ENCODE peak calls at places on chromosome 12, in five cellular contexts. K, C, V, I and B are unnamed samples.

GRCh38 chr12:8057839-8058238 is 8.3 kb downstream of the C3AR1 start:
- DNase-seq in K (no peak), C (no peak), V (no peak), I (no peak), B (no peak)

GRCh38 chr12:63298386-63298930 is 147.5 kb upstream of the AVPR1A start:
- DNase-seq in K (no peak), C (no peak), V (no peak), I (no peak), B (no peak)

GRCh38 chr12:75933136-75933535 is 98.4 kb downstream of the PHLDA1 start:
- DNase-seq in K (no peak), C (no peak), V (no peak), I (no peak), B (no peak)

GRCh38 chr12:47900480-47901129 is 4.2 kb downstream of the VDR start:
- DNase-seq in K (peak), C (no peak), V (peak), I (no peak), B (peak)

GRCh38 chr12:47707355-47707754 is 1.5 kb upstream of the RPAP3 start:
- DNase-seq in K (no peak), C (no peak), V (no peak), I (no peak), B (no peak)

GRCh38 chr12:89650239-89650638 is 58.4 kb downstream of the ATP2B1 start:
- DNase-seq in K (no peak), C (no peak), V (no peak), I (no peak), B (no peak)

GRCh38 chr12:26017484-26018211 is 59.2 kb downstream of the RASSF8 start:
- DNase-seq in K (peak), C (no peak), V (peak), I (peak), B (peak)

GRCh38 chr12:131473721-131474709 is 236.9 kb upstream of the SFSWAP start:
- DNase-seq in K (no peak), C (no peak), V (peak), I (no peak), B (no peak)

GRCh38 chr12:100295764-100296555 is 29.0 kb downstream of the SCYL2 start:
- DNase-seq in K (no peak), C (no peak), V (no peak), I (no peak), B (no peak)

GRCh38 chr12:132275110-132275531 is 54.3 kb downstream of the GALNT9 start:
- DNase-seq in K (peak), C (no peak), V (peak), I (no peak), B (no peak)

GRCh38 chr12:80946591-80946990 is 8.9 kb upstream of the LIN7A start:
- DNase-seq in K (no peak), C (no peak), V (no peak), I (no peak), B (no peak)

GRCh38 chr12:106247731-106248176 is at the start of gene CKAP4:
- DNase-seq in K (peak), C (no peak), V (peak), I (peak), B (peak)

GRCh38 chr12:92108651-92109050 is 37.0 kb downstream of the BTG1 start:
- DNase-seq in K (peak), C (no peak), V (peak), I (no peak), B (peak)

GRCh38 chr12:93571360-93571853 is 1.1 kb upstream of the SOCS2 start:
- DNase-seq in K (peak), C (no peak), V (peak), I (peak), B (peak)
- H3K27ac ChIP-seq in K (peak), C (no peak), V (peak), I (peak), B (peak)

DNA sequence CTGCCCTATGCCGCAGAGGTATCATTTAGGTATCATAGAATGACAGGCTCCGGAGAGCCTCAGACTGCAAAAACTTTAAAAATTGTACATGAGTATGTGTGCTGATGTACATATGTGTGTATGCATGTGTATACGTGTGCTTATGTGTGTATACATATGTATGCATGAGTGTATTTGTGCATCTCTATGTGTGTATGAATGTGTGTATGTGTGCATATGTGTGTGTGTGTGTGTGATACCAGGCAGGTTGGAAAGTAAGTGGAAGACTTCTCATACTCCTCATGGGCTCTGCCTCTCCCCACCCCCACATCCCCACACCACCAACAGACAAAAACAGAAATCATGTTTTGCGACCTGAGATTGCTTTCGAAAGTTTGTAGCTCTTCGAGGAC is 621 bp upstream of the TMEM117 start:
- DNase-seq in K (no peak), C (no peak), V (no peak), I (no peak), B (no peak)
- H3K27ac ChIP-seq in K (peak), C (no peak), V (no peak), I (peak), B (peak)

DNA sequence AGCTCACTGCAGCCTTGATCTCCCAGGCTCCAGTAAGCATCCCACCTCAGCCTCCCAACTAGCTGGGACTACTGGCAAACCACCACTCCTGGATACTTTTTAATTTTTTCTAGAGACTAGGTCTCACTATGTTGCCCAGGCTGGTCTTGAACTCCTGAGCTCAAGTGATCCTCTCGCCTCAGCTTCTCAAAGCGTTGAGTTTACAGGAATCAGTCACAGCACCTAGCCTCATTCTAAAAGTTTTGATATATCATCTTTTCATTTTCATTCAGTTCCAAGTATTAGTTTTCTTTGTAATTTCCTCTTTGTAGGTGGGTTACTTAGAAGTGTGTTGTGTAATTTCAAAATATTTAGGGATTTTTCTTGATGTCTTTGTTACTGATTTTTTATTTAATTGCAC is 9.6 kb downstream of the CBX5 start:
- DNase-seq in K (no peak), C (no peak), V (no peak), I (no peak), B (no peak)
- H3K27ac ChIP-seq in K (no peak), C (no peak), V (no peak), I (no peak), B (no peak)

GRCh38 chr12:32884962-32885361 is 11.6 kb downstream of the PKP2 start:
- DNase-seq in K (no peak), C (no peak), V (no peak), I (no peak), B (no peak)
- H3K27ac ChIP-seq in K (no peak), C (no peak), V (no peak), I (no peak), B (no peak)